ENCODE peak calls at places on chromosomes 3 and 15, in ten cellular contexts. One of them, this sample, is unnamed.

GRCh38 chr15:61222010-61222409 is 7.1 kb downstream of the RORA start:
- DNase-seq in cardiac muscle cell: no peak
- DNase-seq in fibroblast of lung: no peak
- DNase-seq in heart left ventricle: no peak
- DNase-seq in pancreas: no peak
- DNase-seq in A549: no peak
- DNase-seq in ovary: no peak
- DNase-seq in esophagus squamous epithelium: no peak
- DNase-seq in left ventricle myocardium inferior: no peak
- DNase-seq in IMR-90: no peak
- DNase-seq in this sample: no peak

GRCh38 chr15:95884276-95884675 is 446.2 kb upstream of the NR2F2 start:
- DNase-seq in cardiac muscle cell: no peak
- DNase-seq in fibroblast of lung: peak; percentile 14
- DNase-seq in heart left ventricle: no peak
- DNase-seq in pancreas: no peak
- DNase-seq in A549: no peak
- DNase-seq in ovary: no peak
- DNase-seq in esophagus squamous epithelium: no peak
- DNase-seq in left ventricle myocardium inferior: no peak
- DNase-seq in IMR-90: no peak
- DNase-seq in this sample: no peak

GRCh38 chr3:126913524-126913923 is 69.4 kb upstream of the PLXNA1 start:
- DNase-seq in cardiac muscle cell: no peak
- DNase-seq in fibroblast of lung: peak; percentile 53
- DNase-seq in heart left ventricle: no peak
- DNase-seq in pancreas: no peak
- DNase-seq in A549: peak; percentile 18
- DNase-seq in ovary: no peak
- DNase-seq in esophagus squamous epithelium: no peak
- DNase-seq in left ventricle myocardium inferior: no peak
- DNase-seq in IMR-90: no peak
- DNase-seq in this sample: no peak

GRCh38 chr3:123083446-123084124 is 16.8 kb downstream of the PDIA5 start:
- DNase-seq in cardiac muscle cell: no peak
- DNase-seq in fibroblast of lung: peak; percentile 67
- DNase-seq in heart left ventricle: no peak
- DNase-seq in pancreas: no peak
- DNase-seq in A549: no peak
- DNase-seq in ovary: no peak
- DNase-seq in esophagus squamous epithelium: no peak
- DNase-seq in left ventricle myocardium inferior: no peak
- DNase-seq in IMR-90: no peak
- DNase-seq in this sample: no peak

GRCh38 chr15:58058729-58059128 is 6.8 kb downstream of the ALDH1A2 start:
- DNase-seq in cardiac muscle cell: no peak
- DNase-seq in fibroblast of lung: no peak
- DNase-seq in heart left ventricle: no peak
- DNase-seq in pancreas: no peak
- DNase-seq in A549: no peak
- DNase-seq in ovary: no peak
- DNase-seq in esophagus squamous epithelium: no peak
- DNase-seq in left ventricle myocardium inferior: no peak
- DNase-seq in IMR-90: no peak
- DNase-seq in this sample: no peak

GRCh38 chr15:34012461-34013028 is 26.5 kb downstream of the AVEN start:
- DNase-seq in cardiac muscle cell: no peak
- DNase-seq in fibroblast of lung: peak; percentile 68
- DNase-seq in heart left ventricle: no peak
- DNase-seq in pancreas: no peak
- DNase-seq in A549: no peak
- DNase-seq in ovary: no peak
- DNase-seq in esophagus squamous epithelium: no peak
- DNase-seq in left ventricle myocardium inferior: no peak
- DNase-seq in IMR-90: no peak
- DNase-seq in this sample: no peak

GRCh38 chr15:100383302-100384107 is 41.7 kb upstream of the ADAMTS17 start:
- DNase-seq in cardiac muscle cell: peak; percentile 8
- DNase-seq in fibroblast of lung: peak; percentile 20
- DNase-seq in heart left ventricle: no peak
- DNase-seq in pancreas: peak; percentile 33
- DNase-seq in A549: peak; percentile 64
- DNase-seq in ovary: no peak
- DNase-seq in esophagus squamous epithelium: no peak
- DNase-seq in left ventricle myocardium inferior: no peak
- DNase-seq in IMR-90: no peak
- DNase-seq in this sample: no peak

GRCh38 chr3:181713673-181714270 is 2.0 kb downstream of the SOX2 start:
- DNase-seq in cardiac muscle cell: no peak
- DNase-seq in fibroblast of lung: no peak
- DNase-seq in heart left ventricle: no peak
- DNase-seq in pancreas: no peak
- DNase-seq in A549: no peak
- DNase-seq in ovary: no peak
- DNase-seq in esophagus squamous epithelium: no peak
- DNase-seq in left ventricle myocardium inferior: no peak
- DNase-seq in IMR-90: no peak
- DNase-seq in this sample: no peak

GRCh38 chr3:13281657-13282527 is 138.2 kb downstream of the NUP210 start:
- DNase-seq in cardiac muscle cell: peak; percentile 45
- DNase-seq in fibroblast of lung: no peak
- DNase-seq in heart left ventricle: peak; percentile 78
- DNase-seq in pancreas: peak; percentile 72
- DNase-seq in A549: peak; percentile 58
- DNase-seq in ovary: no peak
- DNase-seq in esophagus squamous epithelium: no peak
- DNase-seq in left ventricle myocardium inferior: peak; percentile 63
- DNase-seq in IMR-90: no peak
- DNase-seq in this sample: no peak

GRCh38 chr3:184354121-184354728 is 7.2 kb downstream of the CLCN2 start:
- DNase-seq in cardiac muscle cell: peak; percentile 61
- DNase-seq in fibroblast of lung: no peak
- DNase-seq in heart left ventricle: no peak
- DNase-seq in pancreas: no peak
- DNase-seq in A549: peak; percentile 29
- DNase-seq in ovary: peak; percentile 72
- DNase-seq in esophagus squamous epithelium: no peak
- DNase-seq in left ventricle myocardium inferior: no peak
- DNase-seq in IMR-90: no peak
- DNase-seq in this sample: peak; percentile 49

GRCh38 chr15:90873488-90873997 is 5.2 kb downstream of the FURIN start:
- DNase-seq in cardiac muscle cell: no peak
- DNase-seq in fibroblast of lung: no peak
- DNase-seq in heart left ventricle: no peak
- DNase-seq in pancreas: no peak
- DNase-seq in A549: no peak
- DNase-seq in ovary: no peak
- DNase-seq in esophagus squamous epithelium: no peak
- DNase-seq in left ventricle myocardium inferior: no peak
- DNase-seq in IMR-90: no peak
- DNase-seq in this sample: no peak

GRCh38 chr3:79906106-79906505 is 138.3 kb upstream of the ROBO1 start:
- DNase-seq in cardiac muscle cell: no peak
- DNase-seq in fibroblast of lung: peak; percentile 10
- DNase-seq in heart left ventricle: no peak
- DNase-seq in pancreas: no peak
- DNase-seq in A549: no peak
- DNase-seq in ovary: no peak
- DNase-seq in esophagus squamous epithelium: no peak
- DNase-seq in left ventricle myocardium inferior: no peak
- DNase-seq in IMR-90: no peak
- DNase-seq in this sample: no peak

GRCh38 chr3:39513801-39514369 is 46.4 kb downstream of the MOBP start:
- DNase-seq in cardiac muscle cell: no peak
- DNase-seq in fibroblast of lung: no peak
- DNase-seq in heart left ventricle: no peak
- DNase-seq in pancreas: no peak
- DNase-seq in A549: no peak
- DNase-seq in ovary: no peak
- DNase-seq in esophagus squamous epithelium: no peak
- DNase-seq in left ventricle myocardium inferior: no peak
- DNase-seq in IMR-90: no peak
- DNase-seq in this sample: no peak

GRCh38 chr3:134328147-134328591 is 46.1 kb downstream of the AMOTL2 start:
- DNase-seq in cardiac muscle cell: no peak
- DNase-seq in fibroblast of lung: peak; percentile 98
- DNase-seq in heart left ventricle: no peak
- DNase-seq in pancreas: no peak
- DNase-seq in A549: peak; percentile 74
- DNase-seq in ovary: no peak
- DNase-seq in esophagus squamous epithelium: no peak
- DNase-seq in left ventricle myocardium inferior: no peak
- DNase-seq in IMR-90: peak; percentile 93
- DNase-seq in this sample: no peak

GRCh38 chr15:29937956-29938355 is 115.7 kb upstream of the TJP1 start:
- DNase-seq in cardiac muscle cell: no peak
- DNase-seq in fibroblast of lung: peak; percentile 72
- DNase-seq in heart left ventricle: no peak
- DNase-seq in pancreas: no peak
- DNase-seq in A549: no peak
- DNase-seq in ovary: no peak
- DNase-seq in esophagus squamous epithelium: no peak
- DNase-seq in left ventricle myocardium inferior: no peak
- DNase-seq in IMR-90: peak; percentile 91
- DNase-seq in this sample: no peak

DNA sequence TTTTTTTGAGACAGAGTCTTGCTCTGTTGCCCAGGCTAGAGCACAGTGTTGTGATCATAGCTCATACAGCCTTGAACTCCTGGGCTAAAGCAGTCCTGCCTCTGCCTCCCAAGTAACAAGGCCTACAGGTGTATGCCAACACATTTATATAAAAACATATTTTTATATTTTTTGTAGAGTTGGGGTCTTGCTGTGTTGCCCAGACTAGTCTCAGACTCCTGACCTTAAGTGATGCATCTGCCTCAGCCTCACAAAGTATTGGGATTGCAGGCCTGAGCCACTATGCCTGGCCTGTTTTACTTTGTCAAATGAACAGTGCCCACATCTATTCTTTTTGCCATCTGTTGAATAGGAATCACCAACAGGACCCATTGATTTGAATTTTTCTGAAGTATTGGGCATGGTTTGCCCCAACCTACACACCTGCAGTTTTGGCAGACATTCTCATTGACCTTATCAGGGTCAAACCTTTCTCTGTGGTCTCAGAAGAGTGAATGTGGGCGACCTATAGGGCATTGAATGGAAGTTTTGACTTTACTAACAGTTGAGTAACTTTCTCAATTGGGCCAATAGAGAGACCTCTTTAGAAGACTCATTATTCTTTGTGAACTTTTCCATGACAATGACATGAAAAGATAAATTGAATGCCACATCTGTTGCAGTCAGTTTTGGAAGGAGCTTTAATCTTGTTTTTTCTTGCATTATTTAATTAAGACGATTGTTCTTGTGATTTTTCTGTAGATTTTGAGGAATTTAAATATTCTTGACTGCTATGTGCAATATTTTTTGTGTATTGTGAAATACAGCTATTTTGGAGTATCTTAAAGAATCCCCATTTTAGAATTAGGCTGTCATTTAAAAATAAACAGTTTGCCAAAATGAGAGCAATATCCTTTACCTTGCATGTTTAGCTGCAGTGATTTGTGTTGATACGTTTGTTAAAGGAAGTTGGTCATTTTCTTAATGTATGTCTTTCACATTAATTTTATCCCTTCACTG is 2.7 kb downstream of the IREB2 start:
- DNase-seq in cardiac muscle cell: no peak
- DNase-seq in fibroblast of lung: no peak
- DNase-seq in heart left ventricle: no peak
- DNase-seq in pancreas: no peak
- DNase-seq in A549: no peak
- DNase-seq in ovary: no peak
- DNase-seq in esophagus squamous epithelium: no peak
- DNase-seq in left ventricle myocardium inferior: no peak
- DNase-seq in IMR-90: no peak
- DNase-seq in this sample: no peak
- H3K27ac ChIP-seq in cardiac muscle cell: no peak overlapping the region
- H3K27ac ChIP-seq in fibroblast of lung: no peak overlapping the region
- H3K27ac ChIP-seq in heart left ventricle: no peak overlapping the region
- H3K27ac ChIP-seq in pancreas: no peak overlapping the region
- H3K27ac ChIP-seq in A549: no peak overlapping the region
- H3K27ac ChIP-seq in ovary: no peak overlapping the region
- H3K27ac ChIP-seq in esophagus squamous epithelium: no peak overlapping the region
- H3K27ac ChIP-seq in left ventricle myocardium inferior: no peak overlapping the region
- H3K27ac ChIP-seq in IMR-90: no peak overlapping the region
- H3K27ac ChIP-seq in this sample: no peak overlapping the region

GRCh38 chr15:85688703-85689102 is 106.0 kb downstream of the KLHL25 start:
- DNase-seq in cardiac muscle cell: no peak
- DNase-seq in fibroblast of lung: no peak
- DNase-seq in heart left ventricle: no peak
- DNase-seq in pancreas: no peak
- DNase-seq in A549: no peak
- DNase-seq in ovary: no peak
- DNase-seq in esophagus squamous epithelium: no peak
- DNase-seq in left ventricle myocardium inferior: no peak
- DNase-seq in IMR-90: no peak
- DNase-seq in this sample: no peak
- H3K4me3 ChIP-seq in cardiac muscle cell: no peak overlapping the region
- H3K4me3 ChIP-seq in fibroblast of lung: no peak overlapping the region
- H3K4me3 ChIP-seq in heart left ventricle: no peak overlapping the region
- H3K4me3 ChIP-seq in pancreas: no peak overlapping the region
- H3K4me3 ChIP-seq in A549: no peak overlapping the region
- H3K4me3 ChIP-seq in ovary: no peak overlapping the region
- H3K4me3 ChIP-seq in esophagus squamous epithelium: no peak overlapping the region
- H3K4me3 ChIP-seq in left ventricle myocardium inferior: no peak overlapping the region
- H3K4me3 ChIP-seq in IMR-90: no peak overlapping the region
- H3K4me3 ChIP-seq in this sample: no peak overlapping the region

DNA sequence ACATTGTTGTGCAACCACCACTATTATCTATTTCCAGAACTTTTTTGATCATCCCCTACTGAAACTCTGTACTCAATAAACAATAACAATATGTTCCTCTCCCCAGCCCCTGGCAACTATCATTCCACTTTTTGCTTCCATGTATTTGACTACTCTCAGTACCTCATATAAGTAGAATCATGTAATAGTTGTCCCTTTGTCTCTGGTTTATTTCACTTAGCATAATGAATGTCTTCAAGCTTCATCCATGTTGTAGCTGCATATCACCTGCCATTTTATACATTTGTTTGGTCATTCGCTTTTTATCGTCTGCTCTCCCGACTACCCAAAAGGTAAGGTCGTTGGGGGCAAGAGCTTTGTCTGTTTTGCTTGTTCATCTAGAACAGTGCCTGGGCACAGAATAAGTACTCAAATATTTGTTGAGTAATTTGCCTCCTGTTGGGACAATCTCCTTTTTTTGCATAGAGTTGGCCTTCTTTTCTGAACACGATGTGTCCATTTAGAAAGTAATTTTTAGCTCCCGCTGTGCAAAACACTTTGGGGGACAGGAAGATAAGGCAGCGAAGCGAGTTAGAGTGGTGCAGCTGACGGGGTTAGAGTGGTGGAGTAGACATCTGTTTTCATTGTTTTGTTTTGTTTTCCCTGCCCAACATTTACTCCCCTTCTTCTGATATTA is 83.3 kb upstream of the RNU6-1 start:
- DNase-seq in cardiac muscle cell: no peak
- DNase-seq in fibroblast of lung: no peak
- DNase-seq in heart left ventricle: no peak
- DNase-seq in pancreas: no peak
- DNase-seq in A549: no peak
- DNase-seq in ovary: no peak
- DNase-seq in esophagus squamous epithelium: no peak
- DNase-seq in left ventricle myocardium inferior: no peak
- DNase-seq in IMR-90: no peak
- DNase-seq in this sample: no peak
- H3K27ac ChIP-seq in cardiac muscle cell: no peak overlapping the region
- H3K27ac ChIP-seq in fibroblast of lung: no peak overlapping the region
- H3K27ac ChIP-seq in heart left ventricle: peak overlapping the region; percentile 61
- H3K27ac ChIP-seq in pancreas: no peak overlapping the region
- H3K27ac ChIP-seq in A549: no peak overlapping the region
- H3K27ac ChIP-seq in ovary: peak overlapping the region; percentile 80
- H3K27ac ChIP-seq in esophagus squamous epithelium: no peak overlapping the region
- H3K27ac ChIP-seq in left ventricle myocardium inferior: peak overlapping the region; percentile 67
- H3K27ac ChIP-seq in IMR-90: no peak overlapping the region
- H3K27ac ChIP-seq in this sample: no peak overlapping the region

GRCh38 chr15:69138963-69139362 is 21.5 kb upstream of the GLCE start:
- DNase-seq in cardiac muscle cell: no peak
- DNase-seq in fibroblast of lung: no peak
- DNase-seq in heart left ventricle: no peak
- DNase-seq in pancreas: no peak
- DNase-seq in A549: no peak
- DNase-seq in ovary: no peak
- DNase-seq in esophagus squamous epithelium: no peak
- DNase-seq in left ventricle myocardium inferior: no peak
- DNase-seq in IMR-90: no peak
- DNase-seq in this sample: no peak
- H3K4me3 ChIP-seq in cardiac muscle cell: no peak overlapping the region
- H3K4me3 ChIP-seq in fibroblast of lung: no peak overlapping the region
- H3K4me3 ChIP-seq in heart left ventricle: no peak overlapping the region
- H3K4me3 ChIP-seq in pancreas: no peak overlapping the region
- H3K4me3 ChIP-seq in A549: no peak overlapping the region
- H3K4me3 ChIP-seq in ovary: no peak overlapping the region
- H3K4me3 ChIP-seq in esophagus squamous epithelium: no peak overlapping the region
- H3K4me3 ChIP-seq in left ventricle myocardium inferior: no peak overlapping the region
- H3K4me3 ChIP-seq in IMR-90: no peak overlapping the region
- H3K4me3 ChIP-seq in this sample: no peak overlapping the region

This sample was measured in dorsolateral prefrontal cortex.